ENCODE peak calls at places on chromosomes 13 and 19, in seven cellular contexts. V is thoracic aorta, I is PC-3, U is brain microvascular endothelial cell, A is dorsolateral prefrontal cortex, Q is HL-60, M is pancreas. S is an unnamed sample.

GRCh38 chr19:17718988-17719711 is at the start of gene MAP1S:
- DNase-seq in V (no peak), I (peak), U (peak), A (peak), Q (peak), M (peak), S (peak)

GRCh38 chr13:53041968-53042485 is 13.4 kb downstream of the OLFM4 start:
- DNase-seq in V (no peak), I (no peak), U (no peak), A (no peak), Q (no peak), M (no peak), S (no peak)

GRCh38 chr19:11025006-11025405 is 64.2 kb downstream of the SMARCA4 start:
- DNase-seq in V (no peak), I (no peak), U (no peak), A (no peak), Q (no peak), M (no peak), S (no peak)

GRCh38 chr13:24693862-24694471 is 13.8 kb downstream of the ATP12A start:
- DNase-seq in V (no peak), I (peak), U (peak), A (no peak), Q (peak), M (no peak), S (peak)

GRCh38 chr19:2721570-2722540 is 683 bp upstream of the DIRAS1 start:
- DNase-seq in V (no peak), I (no peak), U (no peak), A (no peak), Q (no peak), M (no peak), S (no peak)

GRCh38 chr13:40285634-40286033 is 380.8 kb downstream of the FOXO1 start:
- DNase-seq in V (no peak), I (no peak), U (no peak), A (no peak), Q (no peak), M (no peak), S (no peak)

GRCh38 chr13:23960566-23961156 is 63.4 kb upstream of the C1QTNF9B start:
- DNase-seq in V (no peak), I (peak), U (peak), A (no peak), Q (no peak), M (no peak), S (peak)

GRCh38 chr19:33022472-33023116 is 42.1 kb downstream of the RHPN2 start:
- DNase-seq in V (no peak), I (no peak), U (no peak), A (no peak), Q (no peak), M (no peak), S (no peak)

GRCh38 chr19:27858981-27859581 is 1353.9 kb downstream of the UQCRFS1 start:
- DNase-seq in V (no peak), I (no peak), U (no peak), A (no peak), Q (no peak), M (no peak), S (no peak)

GRCh38 chr13:99577934-99578917 is 77.0 kb downstream of the TM9SF2 start:
- DNase-seq in V (no peak), I (peak), U (no peak), A (no peak), Q (no peak), M (no peak), S (peak)

GRCh38 chr13:24866488-24866887 is 102.5 kb downstream of the RNF17 start:
- DNase-seq in V (no peak), I (no peak), U (no peak), A (no peak), Q (no peak), M (no peak), S (no peak)

GRCh38 chr13:71522976-71523517 is 344.0 kb downstream of the DACH1 start:
- DNase-seq in V (no peak), I (no peak), U (no peak), A (no peak), Q (no peak), M (no peak), S (no peak)

GRCh38 chr19:5090780-5091575 is 122.1 kb downstream of the KDM4B start:
- DNase-seq in V (no peak), I (no peak), U (peak), A (peak), Q (no peak), M (no peak), S (peak)

GRCh38 chr13:79385694-79386093 is 20.4 kb downstream of the RBM26 start:
- DNase-seq in V (no peak), I (peak), U (no peak), A (no peak), Q (no peak), M (no peak), S (no peak)

GRCh38 chr13:60009300-60010248 is 154.2 kb downstream of the DIAPH3 start:
- DNase-seq in V (no peak), I (no peak), U (no peak), A (no peak), Q (no peak), M (peak), S (no peak)

GRCh38 chr13:37701972-37702371 is 103.4 kb upstream of the POSTN start:
- DNase-seq in V (no peak), I (peak), U (peak), A (no peak), Q (no peak), M (no peak), S (peak)

GRCh38 chr13:112752211-112752610 is 62.4 kb downstream of the ATP11A start:
- DNase-seq in V (no peak), I (no peak), U (no peak), A (no peak), Q (no peak), M (no peak), S (no peak)

GRCh38 chr19:38183227-38183914 is 40.7 kb downstream of the DPF1 start:
- DNase-seq in V (no peak), I (no peak), U (peak), A (peak), Q (no peak), M (no peak), S (peak)

GRCh38 chr19:2306971-2307370 is 983 bp downstream of the LINGO3 start:
- DNase-seq in V (no peak), I (no peak), U (no peak), A (no peak), Q (no peak), M (no peak), S (no peak)

GRCh38 chr13:100987993-100988392 is 313.4 kb upstream of the TMTC4 start:
- DNase-seq in V (no peak), I (peak), U (peak), A (no peak), Q (no peak), M (no peak), S (peak)

GRCh38 chr13:84653915-84654534 is 771.8 kb upstream of the SLITRK1 start:
- DNase-seq in V (no peak), I (no peak), U (no peak), A (no peak), Q (no peak), M (no peak), S (no peak)

GRCh38 chr19:11142528-11143171 is 12.9 kb downstream of the SPC24 start:
- DNase-seq in V (peak), I (peak), U (peak), A (peak), Q (no peak), M (peak), S (peak)

GRCh38 chr19:45826934-45827333 is 11.8 kb upstream of the RSPH6A start:
- DNase-seq in V (no peak), I (no peak), U (no peak), A (no peak), Q (no peak), M (no peak), S (no peak)

GRCh38 chr19:6730153-6730804 is 7.1 kb downstream of the GPR108 start:
- DNase-seq in V (no peak), I (no peak), U (no peak), A (peak), Q (no peak), M (peak), S (peak)

GRCh38 chr19:4957981-4958380 is 10.9 kb upstream of the KDM4B start:
- DNase-seq in V (no peak), I (no peak), U (no peak), A (no peak), Q (no peak), M (no peak), S (no peak)

GRCh38 chr19:10726268-10726667 is 8.4 kb downstream of the DNM2 start:
- DNase-seq in V (no peak), I (no peak), U (no peak), A (no peak), Q (no peak), M (no peak), S (no peak)

GRCh38 chr19:40147338-40147692 is 43.9 kb upstream of the MAP3K10 start:
- DNase-seq in V (no peak), I (no peak), U (no peak), A (no peak), Q (no peak), M (no peak), S (no peak)

GRCh38 chr19:41746593-41747227 is 8.6 kb upstream of the CEACAM6 start:
- DNase-seq in V (no peak), I (peak), U (peak), A (no peak), Q (peak), M (no peak), S (peak)

GRCh38 chr19:6654347-6655310 is 15.3 kb downstream of the TNFSF14 start:
- DNase-seq in V (no peak), I (no peak), U (no peak), A (no peak), Q (no peak), M (no peak), S (no peak)

GRCh38 chr19:44682807-44683206 is 11.5 kb downstream of the CEACAM19 start:
- DNase-seq in V (no peak), I (no peak), U (no peak), A (no peak), Q (no peak), M (no peak), S (no peak)

DNA sequence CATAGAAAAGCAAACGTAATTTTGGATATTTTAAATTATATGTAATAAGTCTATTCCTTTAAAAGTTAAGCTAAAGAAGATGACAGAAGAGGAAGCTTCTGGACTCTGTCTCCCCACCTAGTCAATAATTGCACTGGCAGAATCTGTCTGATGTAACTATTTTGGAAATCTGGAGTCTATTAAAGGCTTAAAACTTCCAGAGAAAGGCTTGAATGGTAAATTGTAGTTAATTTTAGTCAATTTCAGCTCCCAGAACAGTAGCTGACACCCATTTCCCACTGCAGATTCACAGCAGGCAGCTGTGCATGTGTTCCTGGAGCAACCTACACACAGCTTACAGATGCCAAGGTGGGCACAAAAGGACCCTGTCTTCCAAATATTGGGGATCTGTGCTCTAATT is 304.1 kb downstream of the PCDH20 start:
- DNase-seq in V (no peak), I (no peak), U (no peak), A (no peak), Q (no peak), M (no peak), S (peak)
- H3K27ac ChIP-seq in V (no peak), I (no peak), U (no peak), A (no peak), Q (no peak), M (no peak), S (no peak)

GRCh38 chr19:48866692-48867091 is 1.7 kb downstream of the PLEKHA4 start:
- DNase-seq in V (no peak), I (no peak), U (no peak), A (no peak), Q (no peak), M (no peak), S (no peak)

GRCh38 chr19:48867119-48867921 is 1.1 kb downstream of the PLEKHA4 start:
- DNase-seq in V (no peak), I (no peak), U (no peak), A (no peak), Q (no peak), M (no peak), S (no peak)

GRCh38 chr19:48870048-48870447 is 1.6 kb upstream of the PLEKHA4 start:
- DNase-seq in V (no peak), I (no peak), U (no peak), A (no peak), Q (no peak), M (no peak), S (no peak)

GRCh38 chr19:48868196-48868886 is at the start of gene PLEKHA4:
- DNase-seq in V (no peak), I (no peak), U (no peak), A (no peak), Q (no peak), M (peak), S (peak)

GRCh38 chr19:48867922-48868195 is 558 bp downstream of the PLEKHA4 start:
- DNase-seq in V (no peak), I (no peak), U (no peak), A (no peak), Q (no peak), M (no peak), S (no peak)
- H3K4me3 ChIP-seq in V (peak), I (no peak), U (peak), A (no peak), Q (no peak), M (no peak), S (peak)

GRCh38 chr19:55674459-55674840 is 576 bp upstream of the EPN1 start:
- DNase-seq in V (no peak), I (no peak), U (no peak), A (no peak), Q (no peak), M (no peak), S (no peak)

GRCh38 chr19:55676889-55677505 is 2.0 kb downstream of the EPN1 start:
- DNase-seq in V (no peak), I (no peak), U (no peak), A (no peak), Q (no peak), M (no peak), S (no peak)

GRCh38 chr19:55676384-55676783 is 1.4 kb downstream of the EPN1 start:
- DNase-seq in V (no peak), I (peak), U (no peak), A (no peak), Q (no peak), M (peak), S (no peak)

GRCh38 chr19:55674841-55675660 is at the start of gene EPN1:
- DNase-seq in V (peak), I (peak), U (peak), A (peak), Q (peak), M (peak), S (peak)

DNA sequence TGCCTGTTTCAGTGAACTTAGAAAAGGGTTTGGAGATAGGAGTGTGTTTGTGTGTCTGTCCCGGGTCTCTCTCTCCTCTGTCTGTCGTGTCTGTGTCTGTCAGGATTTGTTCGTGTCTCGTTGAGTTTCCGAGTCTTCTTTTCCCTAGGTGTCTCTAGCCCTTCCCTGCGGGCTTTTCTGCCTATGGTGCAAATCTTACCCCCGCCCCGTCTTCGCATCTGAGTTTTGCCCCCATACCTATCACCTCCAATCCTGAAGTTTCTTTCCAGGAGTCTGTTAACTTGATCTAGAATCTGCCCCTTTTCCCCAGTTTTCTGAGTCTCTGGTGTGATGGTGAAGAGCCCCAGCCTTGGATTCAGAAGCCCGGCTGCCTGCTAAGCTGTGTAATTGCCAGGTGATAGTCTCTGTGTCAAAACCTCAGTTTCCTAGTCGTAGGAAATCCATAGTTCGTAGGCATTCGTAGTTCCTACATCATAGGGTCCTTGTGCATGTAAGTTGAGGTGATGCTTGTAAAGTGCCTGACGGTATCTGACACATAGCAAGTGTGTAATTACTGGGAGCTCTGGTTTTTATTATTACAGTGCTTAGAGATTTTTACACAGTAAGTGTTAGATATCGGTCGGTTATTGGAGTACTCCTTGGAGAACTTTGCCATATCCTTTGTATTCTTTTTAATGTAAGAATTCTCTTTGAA is 782 bp downstream of the EPN1 start:
- DNase-seq in V (no peak), I (peak), U (no peak), A (no peak), Q (no peak), M (no peak), S (no peak)
- H3K27ac ChIP-seq in V (peak), I (peak), U (peak), A (peak), Q (peak), M (peak), S (peak)

GRCh38 chr13:74930402-74931165 is 551.4 kb downstream of the TBC1D4 start:
- DNase-seq in V (no peak), I (peak), U (peak), A (no peak), Q (no peak), M (no peak), S (peak)
- H3K4me3 ChIP-seq in V (no peak), I (peak), U (no peak), A (no peak), Q (no peak), M (no peak), S (no peak)

GRCh38 chr13:34853161-34853560 is 88.9 kb upstream of the NBEA start:
- DNase-seq in V (no peak), I (no peak), U (no peak), A (no peak), Q (no peak), M (no peak), S (no peak)
- H3K27ac ChIP-seq in V (no peak), I (no peak), U (no peak), A (no peak), Q (no peak), M (no peak), S (no peak)

GRCh38 chr19:13868663-13869062 is 8.3 kb upstream of the NANOS3 start:
- DNase-seq in V (no peak), I (no peak), U (no peak), A (no peak), Q (no peak), M (no peak), S (peak)

GRCh38 chr19:13865578-13866462 is 11.1 kb upstream of the NANOS3 start:
- DNase-seq in V (no peak), I (no peak), U (no peak), A (no peak), Q (no peak), M (peak), S (no peak)

GRCh38 chr19:13865243-13865577 is 11.7 kb upstream of the NANOS3 start:
- DNase-seq in V (no peak), I (no peak), U (no peak), A (no peak), Q (no peak), M (no peak), S (no peak)

GRCh38 chr19:13864513-13865242 is 12.3 kb upstream of the NANOS3 start:
- DNase-seq in V (no peak), I (no peak), U (no peak), A (no peak), Q (no peak), M (peak), S (no peak)

DNA sequence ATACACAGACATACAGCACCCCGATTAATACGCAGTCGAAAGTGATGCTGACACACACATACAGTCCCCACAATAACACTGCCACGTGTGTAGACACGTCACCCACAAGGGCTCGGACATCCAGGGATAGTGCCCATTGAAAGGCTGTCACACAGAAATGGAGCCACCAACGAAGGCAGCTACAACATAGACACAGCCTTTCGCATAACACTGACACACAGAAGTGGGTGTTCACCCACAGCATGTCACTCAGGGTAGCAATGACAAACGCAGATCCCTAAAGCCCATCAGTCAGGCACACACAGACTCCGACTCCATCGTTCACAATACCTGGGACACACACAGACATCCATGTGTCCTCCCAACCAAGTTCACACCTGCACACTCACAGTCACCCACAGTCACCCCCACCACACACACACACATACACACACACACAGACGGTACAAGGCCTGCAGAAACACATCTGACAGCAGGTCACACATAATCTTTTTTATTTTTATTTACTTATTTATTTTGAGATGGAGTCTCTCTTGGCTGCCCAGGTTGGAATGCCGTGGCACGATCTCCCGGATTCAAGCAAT is 10.4 kb upstream of the NANOS3 start:
- DNase-seq in V (no peak), I (no peak), U (no peak), A (peak), Q (no peak), M (no peak), S (no peak)
- H3K4me3 ChIP-seq in V (peak), I (peak), U (peak), A (no peak), Q (no peak), M (no peak), S (peak)

DNA sequence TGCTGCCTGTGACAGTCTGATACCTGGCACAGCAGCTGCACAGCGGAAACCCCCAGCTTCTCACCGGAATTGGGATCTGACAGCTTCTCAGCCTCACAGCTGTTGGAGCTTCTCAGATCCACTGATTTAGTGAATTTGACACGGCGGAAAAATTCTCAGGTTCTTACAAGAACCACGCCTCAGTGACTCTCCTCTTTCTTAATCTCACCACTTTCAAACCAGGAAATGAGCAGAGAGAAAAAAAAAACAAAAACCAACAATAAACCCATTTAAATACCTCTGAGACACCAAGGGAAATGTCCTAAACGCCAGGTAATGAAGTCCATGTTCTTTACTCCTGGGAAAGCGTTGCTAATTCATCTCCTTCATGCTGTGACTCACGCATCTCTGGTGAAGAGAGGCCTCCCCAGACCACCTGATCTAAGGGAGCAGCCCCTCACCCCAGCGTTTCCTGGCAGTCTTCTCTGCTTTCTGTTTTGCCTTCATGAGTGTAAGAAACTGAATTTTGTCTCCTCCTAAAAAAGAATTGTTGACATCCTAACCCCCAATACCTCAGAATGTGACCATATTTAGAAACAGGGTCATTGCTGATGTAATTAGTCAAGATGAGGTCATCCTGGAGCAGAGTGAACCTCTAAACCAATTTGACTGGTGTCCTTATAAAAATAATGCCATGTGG is 15.9 kb upstream of the IZUMO2 start:
- DNase-seq in V (no peak), I (peak), U (no peak), A (no peak), Q (no peak), M (no peak), S (no peak)
- H3K27ac ChIP-seq in V (no peak), I (peak), U (no peak), A (no peak), Q (no peak), M (no peak), S (no peak)

S was measured in A673.